ENCODE peak calls at places on chromosomes 4 and X, in six cellular contexts. F, W, R, Q, K and B are unnamed samples.

GRCh38 chrX:153878969-153879653 is 6.9 kb downstream of the L1CAM start:
- DNase-seq in W (no peak), F (peak), K (no peak), Q (no peak), R (peak), B (peak)

GRCh38 chr4:152590179-152591031 is 54.5 kb upstream of the FBXW7 start:
- DNase-seq in W (peak), R (peak), Q (peak), F (no peak), K (no peak), B (no peak)

GRCh38 chr4:73222466-73223257 is 35.9 kb downstream of the ANKRD17 start:
- DNase-seq in Q (peak), K (peak), F (no peak), W (peak), R (peak), B (no peak)

GRCh38 chr4:55311792-55312490 is 34.1 kb upstream of the SRD5A3 start:
- DNase-seq in R (no peak), F (no peak), K (no peak), Q (no peak), W (peak), B (no peak)

GRCh38 chr4:26242451-26242850 is 78.4 kb upstream of the RBPJ start:
- DNase-seq in F (no peak), R (no peak), K (no peak), Q (no peak), W (peak), B (no peak)

GRCh38 chrX:38574858-38575257 is 13.5 kb downstream of the TSPAN7 start:
- DNase-seq in F (no peak), R (no peak), K (no peak), W (no peak), Q (no peak), B (no peak)

GRCh38 chr4:7774301-7775019 is 165.2 kb downstream of the AFAP1 start:
- DNase-seq in W (no peak), R (no peak), Q (no peak), F (no peak), K (no peak), B (no peak)

GRCh38 chrX:101051153-101051548 is 760 bp downstream of the TRMT2B start:
- DNase-seq in R (no peak), W (no peak), K (no peak), F (no peak), Q (no peak), B (no peak)

GRCh38 chr4:2062808-2063524 is 3.8 kb downstream of the NAT8L start:
- DNase-seq in F (no peak), K (no peak), R (no peak), W (no peak), Q (no peak), B (peak)

GRCh38 chr4:72006576-72006975 is 25.2 kb upstream of the NPFFR2 start:
- DNase-seq in W (peak), F (no peak), K (no peak), R (no peak), Q (peak), B (no peak)

GRCh38 chr4:3037957-3038451 is 36.3 kb downstream of the HTT-AS start:
- DNase-seq in K (no peak), R (no peak), Q (no peak), W (no peak), F (peak), B (no peak)

GRCh38 chrX:114272096-114272686 is 311.7 kb upstream of the HTR2C start:
- DNase-seq in F (no peak), R (no peak), W (no peak), K (no peak), Q (no peak), B (no peak)

GRCh38 chrX:15441464-15441863 is 51.7 kb downstream of the PIR start:
- DNase-seq in Q (no peak), R (peak), K (no peak), W (no peak), F (no peak), B (peak)

GRCh38 chr4:76377922-76378321 is 43.0 kb downstream of the CCDC158 start:
- DNase-seq in R (peak), Q (peak), K (no peak), F (no peak), W (peak), B (peak)

GRCh38 chr4:183321516-183321915 is 710 bp downstream of the CLDN24 start:
- DNase-seq in F (no peak), Q (no peak), R (no peak), W (no peak), K (no peak), B (no peak)

GRCh38 chr4:131370846-131371245 is 1778.2 kb upstream of the PCDH10 start:
- DNase-seq in K (no peak), F (no peak), Q (no peak), W (no peak), R (peak), B (no peak)

GRCh38 chr4:10079951-10080873 is 36.4 kb downstream of the WDR1 start:
- DNase-seq in W (no peak), R (peak), Q (no peak), F (no peak), K (no peak), B (peak)

GRCh38 chrX:104391905-104392304 is 137.2 kb upstream of the ESX1 start:
- DNase-seq in R (no peak), Q (no peak), W (no peak), K (no peak), F (no peak), B (no peak)

GRCh38 chrX:107729558-107730297 is 45.9 kb downstream of the TSC22D3 start:
- DNase-seq in Q (no peak), W (no peak), F (peak), K (no peak), R (no peak), B (no peak)

GRCh38 chr4:87005690-87006461 is 71.1 kb downstream of the AFF1 start:
- DNase-seq in Q (no peak), F (no peak), K (no peak), W (no peak), R (no peak), B (no peak)

GRCh38 chr4:140109626-140110213 is 44.3 kb downstream of the MAML3 start:
- DNase-seq in Q (peak), W (no peak), R (peak), K (no peak), F (no peak), B (peak)

GRCh38 chrX:47327902-47328301 is 42.5 kb upstream of the ZNF157 start:
- DNase-seq in W (no peak), Q (no peak), K (no peak), F (no peak), R (no peak), B (no peak)

GRCh38 chr4:95124906-95125504 is 367.2 kb downstream of the BMPR1B start:
- DNase-seq in R (peak), W (peak), Q (no peak), F (no peak), K (no peak), B (no peak)

GRCh38 chr4:95129036-95129435 is 371.3 kb downstream of the BMPR1B start:
- DNase-seq in K (no peak), Q (no peak), F (no peak), R (no peak), W (peak), B (no peak)

DNA sequence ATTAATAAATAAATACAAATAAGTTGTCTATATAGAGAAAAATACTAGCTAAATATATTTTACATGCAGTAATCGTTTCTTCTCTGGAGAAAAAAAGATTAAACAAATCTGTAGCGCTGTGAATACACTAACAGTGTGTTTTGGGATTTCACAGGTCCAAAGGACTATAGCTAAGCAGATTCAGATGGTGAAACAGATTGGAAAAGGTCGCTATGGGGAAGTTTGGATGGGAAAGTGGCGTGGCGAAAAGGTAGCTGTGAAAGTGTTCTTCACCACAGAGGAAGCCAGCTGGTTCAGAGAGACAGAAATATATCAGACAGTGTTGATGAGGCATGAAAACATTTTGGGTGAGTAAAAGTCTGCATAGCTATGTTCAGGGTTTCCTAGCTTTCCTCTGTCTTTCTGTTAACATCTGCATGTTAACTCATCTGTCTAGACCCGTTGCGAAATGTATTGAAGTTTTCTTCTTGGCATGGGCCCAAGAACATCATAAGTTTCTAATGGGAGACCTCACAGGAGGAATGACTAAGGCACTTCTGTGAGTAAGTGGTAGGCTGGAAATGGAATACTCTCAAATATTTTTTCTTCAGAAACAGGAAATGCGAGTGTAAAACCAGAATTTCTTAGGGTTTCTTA is 372.1 kb downstream of the BMPR1B start:
- DNase-seq in W (peak), K (no peak), F (no peak), Q (peak), R (no peak), B (no peak)
- TF ChIP-seq CTCF in W (no peak), K (no peak), F (no peak), Q (no peak), R (no peak), B (no peak)

GRCh38 chr4:70705856-70706461 is 15.8 kb upstream of the RUFY3 start:
- DNase-seq in F (no peak), Q (no peak), R (no peak), W (peak), K (no peak), B (no peak)

GRCh38 chr4:70705146-70705855 is 16.5 kb upstream of the RUFY3 start:
- DNase-seq in W (peak), F (peak), K (peak), R (peak), Q (no peak), B (peak)

GRCh38 chr4:70703695-70704332 is 15.5 kb downstream of the UTP3 start:
- DNase-seq in R (no peak), Q (peak), F (no peak), K (peak), W (peak), B (no peak)

GRCh38 chr4:70706516-70706915 is 15.2 kb upstream of the RUFY3 start:
- DNase-seq in W (peak), R (no peak), F (no peak), K (no peak), Q (no peak), B (no peak)

DNA sequence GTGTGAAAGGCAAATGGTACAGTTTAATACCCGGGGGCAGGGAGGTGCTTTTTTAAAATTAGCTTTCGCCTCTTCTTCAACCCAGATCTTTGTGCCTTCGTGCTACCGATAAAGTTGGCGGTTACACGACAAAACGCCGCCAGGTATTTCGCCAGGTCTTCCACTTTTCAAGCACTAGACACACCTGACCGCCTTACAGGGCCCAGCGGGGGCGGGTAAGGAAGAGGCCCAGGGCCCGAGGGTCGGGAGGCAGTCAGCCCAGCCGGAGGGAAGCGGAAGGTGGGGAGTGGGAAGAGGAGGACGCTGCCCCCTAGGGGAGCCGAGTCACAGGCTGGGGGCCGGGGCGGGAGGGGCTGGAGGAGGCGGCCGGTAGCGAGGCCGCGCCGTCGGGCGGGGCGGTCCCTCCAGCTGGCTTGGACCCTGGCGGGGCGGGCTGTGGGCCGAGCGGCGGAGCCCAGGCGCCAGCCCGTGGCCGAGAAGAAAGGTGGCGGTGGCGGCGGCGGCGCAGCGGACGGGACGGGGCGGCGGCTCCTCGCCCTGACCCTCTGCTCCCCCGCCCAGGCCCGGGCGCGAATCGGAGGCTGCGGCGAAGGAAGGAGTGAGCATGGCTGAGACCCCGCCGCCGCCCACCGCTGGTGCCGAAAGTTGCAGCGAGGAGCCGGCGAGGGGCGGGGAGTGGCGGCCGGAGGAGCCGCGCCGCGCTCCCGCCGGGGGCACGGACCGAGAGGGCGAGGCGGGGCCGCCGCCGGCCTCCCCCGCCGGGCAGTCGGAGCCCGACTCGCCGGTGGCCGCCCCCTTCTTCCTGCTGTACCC is 16.2 kb downstream of the UTP3 start:
- DNase-seq in W (peak), K (peak), Q (no peak), R (peak), F (peak), B (peak)
- TF ChIP-seq CTCF in W (peak), K (peak), Q (peak), R (peak), F (peak), B (peak)

GRCh38 chrX:129158505-129158904 is 364.8 kb downstream of the SMARCA1 start:
- DNase-seq in R (no peak), W (no peak), Q (no peak), K (no peak), F (no peak), B (no peak)

DNA sequence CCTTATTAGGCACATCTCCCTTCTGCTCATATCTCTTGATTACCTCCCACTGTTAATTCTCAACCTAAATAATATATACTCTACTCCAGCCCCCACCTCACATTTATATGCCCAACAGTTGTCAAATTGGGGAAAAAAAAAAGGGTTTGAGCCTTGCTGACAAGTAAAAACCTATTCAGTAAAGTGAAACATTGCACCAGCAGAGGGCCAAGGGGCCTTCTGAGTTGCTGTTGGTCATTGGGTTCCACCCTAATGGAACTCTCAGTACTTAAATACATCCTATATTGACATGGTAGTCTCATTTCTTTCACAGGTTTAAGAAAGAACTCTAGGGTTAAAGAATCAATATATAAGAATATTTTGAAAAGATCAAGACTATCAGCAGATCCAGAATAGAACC is 362.2 kb downstream of the SMARCA1 start:
- DNase-seq in W (no peak), R (no peak), K (no peak), Q (no peak), F (no peak), B (no peak)
- TF ChIP-seq CTCF in W (no peak), R (no peak), K (no peak), Q (no peak), F (no peak), B (no peak)

GRCh38 chr4:6598127-6598526 is 23.1 kb downstream of the MAN2B2 start:
- DNase-seq in Q (no peak), R (no peak), K (no peak), F (no peak), W (no peak), B (no peak)

GRCh38 chr4:6594826-6595355 is 19.9 kb downstream of the MAN2B2 start:
- DNase-seq in F (no peak), K (no peak), Q (no peak), R (no peak), W (peak), B (no peak)

GRCh38 chr4:6595897-6596537 is 21.0 kb downstream of the MAN2B2 start:
- DNase-seq in F (no peak), R (no peak), Q (no peak), K (no peak), W (peak), B (no peak)

GRCh38 chr4:6598641-6599040 is 23.7 kb downstream of the MAN2B2 start:
- DNase-seq in F (no peak), K (no peak), Q (no peak), W (no peak), R (no peak), B (no peak)

DNA sequence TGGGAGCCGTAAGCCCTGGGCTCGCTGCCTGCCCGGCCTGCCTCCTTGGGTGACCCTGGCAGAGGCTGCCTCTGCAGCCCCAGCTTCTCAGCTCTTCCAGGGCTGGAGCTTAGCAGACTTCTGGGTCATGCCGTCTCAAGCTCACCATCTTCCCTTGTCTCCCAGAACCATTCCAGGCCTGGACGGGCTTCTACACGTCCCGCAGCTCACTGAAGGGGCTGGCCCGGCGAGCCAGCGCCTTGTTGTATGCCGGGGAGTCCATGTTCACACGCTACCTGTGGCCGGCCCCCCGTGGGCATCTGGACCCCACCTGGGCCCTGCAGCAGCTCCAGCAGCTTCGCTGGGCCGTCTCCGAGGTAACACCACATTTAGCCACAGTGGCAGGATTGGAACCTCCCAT is 22.0 kb downstream of the MAN2B2 start:
- DNase-seq in K (no peak), F (no peak), W (no peak), R (no peak), Q (no peak), B (no peak)
- TF ChIP-seq CTCF in K (no peak), F (no peak), W (no peak), R (no peak), Q (no peak), B (no peak)

GRCh38 chrX:85111347-85111746 is 107.7 kb downstream of the APOOL start:
- DNase-seq in Q (no peak), W (peak), F (no peak), K (no peak), R (no peak), B (no peak)
- TF ChIP-seq CTCF in Q (peak), W (peak), F (peak), K (peak), R (peak), B (peak)

GRCh38 chr4:184396001-184396400 is 78.3 kb downstream of the IRF2 start:
- DNase-seq in R (no peak), K (peak), W (no peak), Q (no peak), F (peak), B (no peak)
- TF ChIP-seq CTCF in R (no peak), K (peak), W (no peak), Q (no peak), F (no peak), B (no peak)

GRCh38 chr4:89839558-89839957 is 2.6 kb upstream of the SNCA start:
- DNase-seq in F (no peak), K (no peak), W (no peak), Q (no peak), R (no peak), B (no peak)

GRCh38 chr4:89838005-89838404 is 1.0 kb upstream of the SNCA start:
- DNase-seq in Q (no peak), W (no peak), F (no peak), R (no peak), K (no peak), B (no peak)

GRCh38 chr4:89836031-89836777 is 757 bp downstream of the SNCA start:
- DNase-seq in F (no peak), Q (no peak), K (no peak), W (no peak), R (no peak), B (peak)

GRCh38 chr4:89836897-89837384 is at the start of gene SNCA:
- DNase-seq in R (peak), K (no peak), W (peak), Q (peak), F (peak), B (peak)

DNA sequence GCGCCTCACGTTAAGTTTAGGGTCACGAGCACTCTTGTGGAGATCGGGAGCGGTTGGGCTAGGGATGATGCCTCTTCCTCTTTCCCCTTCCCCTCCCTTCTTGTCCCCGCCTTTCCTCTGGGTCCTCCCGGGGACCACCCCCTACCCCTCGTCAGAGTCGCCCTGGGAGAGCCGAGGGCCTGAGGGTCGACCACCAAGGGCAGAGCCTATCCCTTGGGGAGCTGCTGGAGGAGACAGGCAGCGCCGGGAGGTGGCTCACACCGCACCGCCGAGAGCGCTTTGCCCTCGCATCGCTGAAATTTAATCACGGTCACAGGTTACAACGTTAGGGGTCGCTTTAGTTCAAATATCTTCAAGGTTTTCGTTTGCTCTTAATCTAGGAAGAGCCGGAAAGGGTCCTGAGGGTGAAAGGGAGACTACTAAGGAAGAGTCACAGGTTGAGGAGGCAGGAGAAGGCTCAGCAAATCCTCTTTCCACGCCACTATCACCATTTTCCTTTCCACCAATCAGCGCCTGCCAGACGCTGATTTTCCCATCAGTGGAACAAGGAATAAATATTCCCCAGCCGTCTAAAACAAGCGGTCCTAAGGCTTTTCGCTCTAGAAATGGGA is 529 bp upstream of the SNCA start:
- DNase-seq in Q (no peak), W (peak), R (peak), K (no peak), F (no peak), B (peak)
- TF ChIP-seq CTCF in Q (peak), W (no peak), R (peak), K (no peak), F (no peak), B (no peak)

DNA sequence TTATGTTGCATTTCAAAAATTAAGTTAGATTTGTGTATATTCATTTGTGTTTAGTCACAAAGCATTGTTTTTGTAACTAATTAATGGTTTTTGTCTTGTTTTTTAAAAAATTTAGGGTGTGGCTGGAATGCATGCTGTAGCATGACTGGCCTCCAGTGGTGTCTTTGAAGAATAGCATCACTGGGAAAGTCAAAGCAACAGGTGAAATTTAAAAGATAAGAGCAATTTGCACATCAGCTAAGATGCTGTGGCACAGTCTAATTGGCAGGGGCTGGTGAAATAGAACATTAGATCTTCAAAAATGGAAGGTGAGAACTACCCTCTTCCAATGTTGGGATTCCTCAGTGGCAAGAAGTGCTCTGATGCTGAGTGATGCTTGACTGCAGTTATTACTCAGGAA is 45.3 kb downstream of the ANK2 start:
- DNase-seq in W (peak), F (no peak), Q (no peak), R (peak), K (no peak), B (no peak)
- TF ChIP-seq CTCF in W (peak), F (peak), Q (peak), R (peak), K (peak), B (peak)

GRCh38 chr4:28565434-28565833 is 1704.8 kb downstream of the STIM2 start:
- DNase-seq in W (peak), R (no peak), F (no peak), K (no peak), Q (no peak), B (no peak)
- TF ChIP-seq CTCF in W (no peak), R (no peak), F (no peak), K (no peak), Q (no peak), B (no peak)

GRCh38 chr4:176123710-176124407 is 58.2 kb downstream of the WDR17 start:
- DNase-seq in W (peak), K (no peak), Q (no peak), R (peak), F (no peak), B (peak)
- TF ChIP-seq CTCF in W (peak), K (peak), Q (peak), R (peak), F (peak), B (peak)